ENCODE peak calls at places on chromosomes 3 and 15, in ten cellular contexts. I, A, G, M, L, W, H, J, T and U are unnamed samples.
A peak's percentile ranks its signal among the peaks of the same experiment; 100 is the strongest.

GRCh38 chr3:51734572-51734907 is 27.7 kb downstream of the GRM2 start:
- DNase-seq in A (no peak), G (no peak), T (no peak), H (no peak), L (no peak), J (no peak), W (no peak), I (no peak), M (no peak), U (no peak)

GRCh38 chr15:89898628-89899302 is 5.0 kb upstream of the AP3S2 start:
- DNase-seq in L (peak; percentile 30), A (no peak), I (peak; percentile 25), W (peak; percentile 58), T (peak; percentile 82), G (peak; percentile 78), M (no peak), J (peak; percentile 47), H (peak; percentile 61), U (no peak)

GRCh38 chr3:175150812-175151411 is 291.8 kb downstream of the NAALADL2 start:
- DNase-seq in I (no peak), T (no peak), L (no peak), J (peak; percentile 4), H (no peak), A (no peak), M (no peak), W (no peak), G (no peak), U (no peak)

GRCh38 chr3:139559541-139559940 is 20.0 kb upstream of the RBP1 start:
- DNase-seq in M (no peak), H (no peak), I (no peak), T (no peak), J (peak; percentile 49), A (no peak), G (no peak), L (no peak), W (no peak), U (no peak)

GRCh38 chr3:174002543-174002942 is 605.0 kb downstream of the NLGN1 start:
- DNase-seq in A (no peak), T (no peak), H (no peak), G (no peak), I (no peak), W (peak; percentile 1), J (no peak), M (no peak), L (no peak), U (no peak)

GRCh38 chr3:46853441-46854410 is 9.5 kb downstream of the MYL3 start:
- DNase-seq in L (no peak), G (no peak), J (no peak), W (no peak), H (no peak), T (no peak), M (no peak), A (peak; percentile 5), I (peak; percentile 13), U (peak; percentile 15)

GRCh38 chr15:40006003-40006402 is 33.0 kb downstream of the SRP14 start:
- DNase-seq in A (no peak), J (peak; percentile 79), G (no peak), L (no peak), W (no peak), I (no peak), H (no peak), M (no peak), T (no peak), U (no peak)

GRCh38 chr15:93146601-93147000 is 57.6 kb upstream of the RGMA start:
- DNase-seq in M (no peak), L (no peak), J (no peak), T (no peak), I (no peak), A (no peak), G (no peak), W (no peak), H (no peak), U (no peak)

GRCh38 chr3:123085293-123085949 is 18.6 kb downstream of the PDIA5 start:
- DNase-seq in J (no peak), L (no peak), A (peak; percentile 38), T (no peak), W (no peak), H (no peak), G (no peak), M (no peak), I (no peak), U (no peak)

GRCh38 chr15:86336051-86336788 is 256.5 kb downstream of the AGBL1 start:
- DNase-seq in A (no peak), J (no peak), H (no peak), T (no peak), M (no peak), I (no peak), W (no peak), G (no peak), L (no peak), U (no peak)

GRCh38 chr3:111194048-111194447 is 122.4 kb downstream of the NECTIN3 start:
- DNase-seq in M (no peak), T (no peak), H (no peak), A (no peak), J (peak; percentile 31), G (no peak), W (no peak), L (no peak), I (no peak), U (no peak)

GRCh38 chr3:172846706-172847105 is 96.2 kb downstream of the ECT2 start:
- DNase-seq in L (no peak), M (no peak), J (no peak), G (no peak), T (no peak), H (no peak), I (no peak), A (no peak), W (peak; percentile 28), U (no peak)

GRCh38 chr15:59699810-59700431 is 10.8 kb upstream of the BNIP2 start:
- DNase-seq in G (no peak), A (no peak), T (no peak), J (peak; percentile 24), W (peak; percentile 55), L (no peak), H (no peak), I (no peak), M (no peak), U (no peak)